ENCODE peak calls at places on chromosomes 13 and 19, in ten cellular contexts. A is lower leg skin, V is aorta, H is transverse colon, P is stomach, L is BJ, O is A549, T is suprapubic skin, X is adrenal gland, Y is cardiac muscle cell. I is an unnamed sample.

GRCh38 chr19:2578391-2578826 is 102.5 kb downstream of the GADD45B start:
- DNase-seq in A (no peak), V (peak), H (peak), P (peak), L (no peak), O (peak), T (no peak), X (peak), Y (no peak), I (no peak)

GRCh38 chr13:27474751-27475268 is 24.4 kb upstream of the MTIF3 start:
- DNase-seq in A (no peak), V (no peak), H (no peak), P (no peak), L (no peak), O (no peak), T (no peak), X (no peak), Y (no peak), I (no peak)

GRCh38 chr13:97261254-97262015 is 39.3 kb downstream of the MBNL2 start:
- DNase-seq in A (no peak), V (no peak), H (no peak), P (no peak), L (no peak), O (no peak), T (no peak), X (peak), Y (no peak), I (no peak)

GRCh38 chr13:30065181-30065580 is 214.8 kb upstream of the UBL3 start:
- DNase-seq in A (no peak), V (no peak), H (no peak), P (no peak), L (no peak), O (no peak), T (no peak), X (no peak), Y (no peak), I (no peak)

GRCh38 chr19:2720777-2721569 is at the start of gene DIRAS1:
- DNase-seq in A (no peak), V (no peak), H (no peak), P (no peak), L (no peak), O (no peak), T (no peak), X (no peak), Y (peak), I (no peak)

GRCh38 chr13:45325806-45326205 is 15.2 kb downstream of the TPT1 start:
- DNase-seq in A (no peak), V (no peak), H (no peak), P (no peak), L (peak), O (no peak), T (no peak), X (peak), Y (peak), I (no peak)

GRCh38 chr19:54477650-54478049 is 4.6 kb upstream of the CDC42EP5 start:
- DNase-seq in A (no peak), V (no peak), H (no peak), P (no peak), L (no peak), O (no peak), T (no peak), X (no peak), Y (no peak), I (no peak)

GRCh38 chr19:12668937-12669271 is 2.3 kb downstream of the WDR83 start:
- DNase-seq in A (peak), V (no peak), H (peak), P (peak), L (peak), O (no peak), T (peak), X (peak), Y (peak), I (no peak)

GRCh38 chr19:42313840-42314755 is 989 bp downstream of the TMEM145 start:
- DNase-seq in A (no peak), V (no peak), H (no peak), P (no peak), L (no peak), O (no peak), T (no peak), X (no peak), Y (no peak), I (no peak)

GRCh38 chr13:98188544-98189166 is 11.6 kb upstream of the RNF113B start:
- DNase-seq in A (no peak), V (no peak), H (no peak), P (no peak), L (no peak), O (no peak), T (no peak), X (no peak), Y (no peak), I (no peak)

GRCh38 chr13:75825161-75825560 is 189.0 kb downstream of the LMO7 start:
- DNase-seq in A (no peak), V (no peak), H (no peak), P (no peak), L (no peak), O (no peak), T (no peak), X (no peak), Y (no peak), I (no peak)
- H3K4me3 ChIP-seq in A (no peak), V (no peak), H (no peak), P (no peak), L (no peak), O (no peak), T (no peak), X (no peak), Y (no peak), I (no peak)

GRCh38 chr13:26202365-26202972 is 19.6 kb downstream of the RNF6 start:
- DNase-seq in A (no peak), V (no peak), H (no peak), P (no peak), L (no peak), O (no peak), T (no peak), X (peak), Y (no peak), I (no peak)

GRCh38 chr13:26213982-26214381 is 8.1 kb downstream of the RNF6 start:
- DNase-seq in A (no peak), V (no peak), H (no peak), P (no peak), L (no peak), O (no peak), T (no peak), X (no peak), Y (no peak), I (no peak)

GRCh38 chr13:26213345-26213744 is 8.8 kb downstream of the RNF6 start:
- DNase-seq in A (no peak), V (no peak), H (no peak), P (no peak), L (no peak), O (no peak), T (no peak), X (no peak), Y (no peak), I (no peak)

DNA sequence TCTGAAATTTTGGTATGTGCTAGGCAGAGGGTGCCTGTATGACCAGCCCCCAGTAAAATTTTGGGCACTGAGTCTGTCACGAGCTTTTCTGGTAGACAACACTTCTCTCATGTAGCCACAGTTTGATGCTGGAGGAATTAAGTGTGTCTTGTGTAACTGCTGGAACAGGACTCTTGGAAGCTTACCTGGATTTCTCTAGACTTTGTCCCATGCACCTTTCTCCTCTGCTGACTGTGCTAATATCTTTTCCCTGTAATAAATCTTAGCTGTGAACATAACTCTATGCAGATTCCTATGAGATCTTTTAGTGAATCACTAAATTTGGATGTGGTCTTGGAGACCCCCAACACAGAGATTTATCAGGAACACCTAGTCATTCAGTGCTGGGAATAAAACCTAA is 13.8 kb downstream of the RNF6 start:
- DNase-seq in A (no peak), V (no peak), H (no peak), P (no peak), L (no peak), O (no peak), T (no peak), X (no peak), Y (no peak), I (no peak)
- H3K4me3 ChIP-seq in A (no peak), V (no peak), H (no peak), P (no peak), L (no peak), O (no peak), T (no peak), X (no peak), Y (no peak), I (no peak)

DNA sequence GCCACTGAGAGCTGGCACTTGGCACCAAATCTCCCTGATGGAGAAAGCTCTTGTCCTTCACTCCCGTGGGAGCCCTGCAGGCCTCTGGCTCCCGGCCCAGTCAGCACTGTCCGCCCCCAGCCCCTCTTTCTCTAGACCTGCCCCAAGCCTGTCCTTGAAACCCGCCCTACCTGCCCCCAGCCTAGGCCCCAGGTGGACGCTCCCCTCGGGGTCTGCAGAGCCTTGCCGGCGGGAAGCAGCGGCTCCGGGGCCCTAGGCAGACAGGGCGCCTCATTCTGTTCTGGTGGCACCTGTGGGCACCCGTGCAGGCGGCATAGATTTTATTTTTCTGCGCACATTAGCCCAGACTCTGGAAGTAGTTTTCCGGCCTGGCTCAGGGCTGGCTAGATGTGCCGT is 17.6 kb downstream of the IL17D start:
- DNase-seq in A (no peak), V (peak), H (no peak), P (no peak), L (no peak), O (no peak), T (no peak), X (no peak), Y (no peak), I (no peak)
- H3K4me3 ChIP-seq in A (no peak), V (no peak), H (no peak), P (no peak), L (no peak), O (no peak), T (peak), X (no peak), Y (no peak), I (no peak)

GRCh38 chr19:35792312-35792711 is 16.9 kb downstream of the ARHGAP33 start:
- DNase-seq in A (no peak), V (no peak), H (no peak), P (no peak), L (no peak), O (no peak), T (no peak), X (no peak), Y (no peak), I (no peak)

GRCh38 chr19:35790981-35791813 is 15.8 kb downstream of the ARHGAP33 start:
- DNase-seq in A (no peak), V (no peak), H (no peak), P (no peak), L (no peak), O (no peak), T (no peak), X (no peak), Y (no peak), I (no peak)

GRCh38 chr19:35791814-35792279 is 16.5 kb downstream of the ARHGAP33 start:
- DNase-seq in A (no peak), V (no peak), H (no peak), P (no peak), L (no peak), O (no peak), T (no peak), X (no peak), Y (no peak), I (no peak)

GRCh38 chr19:35793381-35794165 is 18.2 kb downstream of the ARHGAP33 start:
- DNase-seq in A (no peak), V (no peak), H (no peak), P (peak), L (no peak), O (peak), T (no peak), X (no peak), Y (no peak), I (no peak)

GRCh38 chr19:35792888-35793287 is 17.5 kb downstream of the ARHGAP33 start:
- DNase-seq in A (no peak), V (no peak), H (no peak), P (no peak), L (no peak), O (no peak), T (no peak), X (no peak), Y (no peak), I (no peak)
- H3K4me3 ChIP-seq in A (no peak), V (no peak), H (no peak), P (no peak), L (no peak), O (no peak), T (no peak), X (no peak), Y (no peak), I (no peak)